ENCODE peak calls at places on chromosomes 7 and 10, in five cellular contexts. One of them, this sample, is unnamed.
A peak's percentile ranks its signal among the peaks of the same experiment; 100 is the strongest.

GRCh38 chr10:98251399-98251798 is 16.6 kb downstream of the LOXL4 start:
- DNase-seq in psoas muscle: no peak
- DNase-seq in ovary: no peak
- DNase-seq in PC-9: no peak
- DNase-seq in mammary epithelial cell: no peak
- DNase-seq in this sample: no peak

GRCh38 chr7:92729172-92729571 is 107.2 kb downstream of the CDK6 start:
- DNase-seq in psoas muscle: no peak
- DNase-seq in ovary: no peak
- DNase-seq in PC-9: no peak
- DNase-seq in mammary epithelial cell: no peak
- DNase-seq in this sample: no peak

GRCh38 chr7:2276107-2276506 is 34.1 kb downstream of the NUDT1 start:
- DNase-seq in psoas muscle: no peak
- DNase-seq in ovary: no peak
- DNase-seq in PC-9: peak; percentile 47
- DNase-seq in mammary epithelial cell: no peak
- DNase-seq in this sample: no peak

GRCh38 chr7:135970682-135971365 is 6.3 kb downstream of the MTPN start:
- DNase-seq in psoas muscle: no peak
- DNase-seq in ovary: no peak
- DNase-seq in PC-9: no peak
- DNase-seq in mammary epithelial cell: no peak
- DNase-seq in this sample: no peak

GRCh38 chr7:104945599-104945956 is 68.4 kb upstream of the KMT2E start:
- DNase-seq in psoas muscle: no peak
- DNase-seq in ovary: no peak
- DNase-seq in PC-9: no peak
- DNase-seq in mammary epithelial cell: no peak
- DNase-seq in this sample: no peak

GRCh38 chr7:111477462-111478225 is 84.6 kb downstream of the IMMP2L start:
- DNase-seq in psoas muscle: no peak
- DNase-seq in ovary: no peak
- DNase-seq in PC-9: no peak
- DNase-seq in mammary epithelial cell: no peak
- DNase-seq in this sample: no peak

GRCh38 chr10:79129361-79129997 is 60.7 kb downstream of the ZMIZ1 start:
- DNase-seq in psoas muscle: no peak
- DNase-seq in ovary: peak; percentile 71
- DNase-seq in PC-9: no peak
- DNase-seq in mammary epithelial cell: no peak
- DNase-seq in this sample: no peak

GRCh38 chr10:47435081-47435480 is 48.8 kb downstream of the ANXA8 start:
- DNase-seq in psoas muscle: no peak
- DNase-seq in ovary: no peak
- DNase-seq in PC-9: no peak
- DNase-seq in mammary epithelial cell: no peak
- DNase-seq in this sample: no peak

GRCh38 chr7:20554072-20554471 is 61.4 kb upstream of the ABCB5 start:
- DNase-seq in psoas muscle: no peak
- DNase-seq in ovary: no peak
- DNase-seq in PC-9: no peak
- DNase-seq in mammary epithelial cell: no peak
- DNase-seq in this sample: no peak

GRCh38 chr7:150927954-150928340 is 50.2 kb downstream of the KCNH2 start:
- DNase-seq in psoas muscle: no peak
- DNase-seq in ovary: no peak
- DNase-seq in PC-9: no peak
- DNase-seq in mammary epithelial cell: no peak
- DNase-seq in this sample: no peak
- TF ChIP-seq CTCF in psoas muscle: no peak
- TF ChIP-seq CTCF in ovary: no peak
- TF ChIP-seq CTCF in PC-9: no peak
- TF ChIP-seq CTCF in mammary epithelial cell: peak; percentile 43
- TF ChIP-seq CTCF in this sample: no peak

GRCh38 chr7:130886438-130887135 is 152.6 kb upstream of the KLF14 start:
- DNase-seq in psoas muscle: peak; percentile 80
- DNase-seq in ovary: no peak
- DNase-seq in PC-9: no peak
- DNase-seq in mammary epithelial cell: no peak
- DNase-seq in this sample: no peak

GRCh38 chr7:130890176-130891020 is 156.4 kb upstream of the KLF14 start:
- DNase-seq in psoas muscle: peak; percentile 69
- DNase-seq in ovary: no peak
- DNase-seq in PC-9: no peak
- DNase-seq in mammary epithelial cell: no peak
- DNase-seq in this sample: no peak

GRCh38 chr7:130888468-130888867 is 154.5 kb upstream of the KLF14 start:
- DNase-seq in psoas muscle: no peak
- DNase-seq in ovary: no peak
- DNase-seq in PC-9: no peak
- DNase-seq in mammary epithelial cell: no peak
- DNase-seq in this sample: no peak

GRCh38 chr7:130887182-130888016 is 153.4 kb upstream of the KLF14 start:
- DNase-seq in psoas muscle: peak; percentile 81
- DNase-seq in ovary: no peak
- DNase-seq in PC-9: peak; percentile 90
- DNase-seq in mammary epithelial cell: peak; percentile 83
- DNase-seq in this sample: no peak

GRCh38 chr7:130888017-130888371 is 154.0 kb upstream of the KLF14 start:
- DNase-seq in psoas muscle: no peak
- DNase-seq in ovary: no peak
- DNase-seq in PC-9: no peak
- DNase-seq in mammary epithelial cell: no peak
- DNase-seq in this sample: no peak
- H3K4me1 ChIP-seq in psoas muscle: peaks cover 87% of the 10 kb centered on the region
- H3K4me1 ChIP-seq in ovary: peaks cover 9% of the 10 kb centered on the region
- H3K4me1 ChIP-seq in PC-9: peaks cover 91% of the 10 kb centered on the region
- H3K4me1 ChIP-seq in mammary epithelial cell: peaks cover 72% of the 10 kb centered on the region
- H3K4me1 ChIP-seq in this sample: peaks cover 18% of the 10 kb centered on the region

GRCh38 chr10:18140957-18141888 is 999 bp downstream of the CACNB2 start:
- DNase-seq in psoas muscle: no peak
- DNase-seq in ovary: peak; percentile 63
- DNase-seq in PC-9: no peak
- DNase-seq in mammary epithelial cell: peak; percentile 17
- DNase-seq in this sample: peak; percentile 29

GRCh38 chr10:18142151-18142550 is 1.9 kb downstream of the CACNB2 start:
- DNase-seq in psoas muscle: no peak
- DNase-seq in ovary: no peak
- DNase-seq in PC-9: no peak
- DNase-seq in mammary epithelial cell: no peak
- DNase-seq in this sample: no peak

GRCh38 chr10:18145652-18146051 is 5.4 kb downstream of the CACNB2 start:
- DNase-seq in psoas muscle: no peak
- DNase-seq in ovary: no peak
- DNase-seq in PC-9: no peak
- DNase-seq in mammary epithelial cell: no peak
- DNase-seq in this sample: no peak

GRCh38 chr10:18149401-18149800 is 9.2 kb downstream of the CACNB2 start:
- DNase-seq in psoas muscle: no peak
- DNase-seq in ovary: no peak
- DNase-seq in PC-9: no peak
- DNase-seq in mammary epithelial cell: no peak
- DNase-seq in this sample: no peak

GRCh38 chr10:18144928-18145327 is 4.7 kb downstream of the CACNB2 start:
- DNase-seq in psoas muscle: no peak
- DNase-seq in ovary: peak; percentile 58
- DNase-seq in PC-9: no peak
- DNase-seq in mammary epithelial cell: no peak
- DNase-seq in this sample: peak; percentile 41
- H3K27ac ChIP-seq in psoas muscle: no peak overlapping the region
- H3K27ac ChIP-seq in ovary: no peak overlapping the region
- H3K27ac ChIP-seq in PC-9: no peak overlapping the region
- H3K27ac ChIP-seq in mammary epithelial cell: no peak overlapping the region
- H3K27ac ChIP-seq in this sample: no peak overlapping the region

GRCh38 chr10:6143128-6143527 is 54.3 kb downstream of the RBM17 start:
- DNase-seq in psoas muscle: no peak
- DNase-seq in ovary: no peak
- DNase-seq in PC-9: no peak
- DNase-seq in mammary epithelial cell: no peak
- DNase-seq in this sample: no peak
- TF ChIP-seq CTCF in psoas muscle: no peak
- TF ChIP-seq CTCF in ovary: no peak
- TF ChIP-seq CTCF in PC-9: no peak
- TF ChIP-seq CTCF in mammary epithelial cell: no peak
- TF ChIP-seq CTCF in this sample: no peak

GRCh38 chr10:33293531-33294170 is 40.8 kb downstream of the NRP1 start:
- DNase-seq in psoas muscle: no peak
- DNase-seq in ovary: no peak
- DNase-seq in PC-9: no peak
- DNase-seq in mammary epithelial cell: no peak
- DNase-seq in this sample: no peak

GRCh38 chr10:33293081-33293480 is 41.4 kb downstream of the NRP1 start:
- DNase-seq in psoas muscle: no peak
- DNase-seq in ovary: no peak
- DNase-seq in PC-9: no peak
- DNase-seq in mammary epithelial cell: no peak
- DNase-seq in this sample: no peak

GRCh38 chr10:33298110-33298509 is 36.4 kb downstream of the NRP1 start:
- DNase-seq in psoas muscle: no peak
- DNase-seq in ovary: no peak
- DNase-seq in PC-9: no peak
- DNase-seq in mammary epithelial cell: no peak
- DNase-seq in this sample: no peak

GRCh38 chr10:33298893-33299292 is 35.6 kb downstream of the NRP1 start:
- DNase-seq in psoas muscle: no peak
- DNase-seq in ovary: no peak
- DNase-seq in PC-9: no peak
- DNase-seq in mammary epithelial cell: no peak
- DNase-seq in this sample: no peak

DNA sequence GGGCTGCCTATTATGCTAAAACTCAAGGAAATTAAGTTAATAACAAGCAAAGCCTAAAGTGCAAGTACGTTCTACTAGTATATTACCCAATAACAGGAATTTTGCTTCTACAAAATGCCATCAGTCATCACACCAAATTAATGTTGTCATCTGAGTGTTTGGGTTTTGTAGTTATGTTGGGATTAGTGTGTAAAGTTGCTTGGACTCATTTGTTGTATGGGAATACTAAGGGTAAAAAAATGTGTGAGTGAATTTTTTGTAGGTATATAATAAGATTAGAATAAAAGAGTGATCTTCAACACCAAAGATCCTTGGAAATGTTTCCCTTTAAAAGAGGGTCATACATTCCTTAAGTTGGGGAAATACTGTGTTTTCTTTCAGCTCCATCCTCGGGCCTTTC is 38.6 kb downstream of the NRP1 start:
- DNase-seq in psoas muscle: no peak
- DNase-seq in ovary: no peak
- DNase-seq in PC-9: no peak
- DNase-seq in mammary epithelial cell: no peak
- DNase-seq in this sample: no peak
- H3K4me1 ChIP-seq in psoas muscle: peaks cover 56% of the 10 kb centered on the region
- H3K4me1 ChIP-seq in ovary: peaks cover 21% of the 10 kb centered on the region
- H3K4me1 ChIP-seq in PC-9: peaks cover 31% of the 10 kb centered on the region
- H3K4me1 ChIP-seq in mammary epithelial cell: peaks cover 17% of the 10 kb centered on the region
- H3K4me1 ChIP-seq in this sample: no peaks in the 10 kb centered on the region

GRCh38 chr7:130314305-130314704 is 21.3 kb downstream of the CPA4 start:
- DNase-seq in psoas muscle: no peak
- DNase-seq in ovary: no peak
- DNase-seq in PC-9: no peak
- DNase-seq in mammary epithelial cell: no peak
- DNase-seq in this sample: no peak

GRCh38 chr7:130305677-130306076 is 12.7 kb downstream of the CPA4 start:
- DNase-seq in psoas muscle: no peak
- DNase-seq in ovary: no peak
- DNase-seq in PC-9: no peak
- DNase-seq in mammary epithelial cell: no peak
- DNase-seq in this sample: no peak

GRCh38 chr7:130309986-130310385 is 17.0 kb downstream of the CPA4 start:
- DNase-seq in psoas muscle: no peak
- DNase-seq in ovary: no peak
- DNase-seq in PC-9: no peak
- DNase-seq in mammary epithelial cell: no peak
- DNase-seq in this sample: no peak
- H3K27ac ChIP-seq in psoas muscle: no peak overlapping the region
- H3K27ac ChIP-seq in ovary: no peak overlapping the region
- H3K27ac ChIP-seq in PC-9: no peak overlapping the region
- H3K27ac ChIP-seq in mammary epithelial cell: no peak overlapping the region
- H3K27ac ChIP-seq in this sample: no peak overlapping the region

DNA sequence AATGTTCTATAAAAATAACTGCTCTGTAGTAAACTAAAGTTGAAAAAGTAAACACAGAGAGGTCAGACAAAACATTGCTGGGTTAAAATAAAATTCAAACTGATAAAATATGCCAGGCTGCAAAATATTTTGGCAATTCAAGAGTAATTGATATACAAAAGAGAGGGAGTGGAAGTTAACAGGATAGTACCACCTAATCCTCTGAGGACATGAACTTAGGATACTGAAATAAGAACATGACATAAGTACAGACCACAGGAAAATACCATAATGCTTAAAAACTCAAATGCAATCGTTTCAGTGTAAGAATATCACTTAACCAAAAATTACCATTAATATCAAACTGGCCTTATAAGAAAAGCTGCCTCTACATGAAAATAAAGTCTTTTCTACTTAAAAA is 37.6 kb upstream of the GPR22 start:
- DNase-seq in psoas muscle: no peak
- DNase-seq in ovary: no peak
- DNase-seq in PC-9: no peak
- DNase-seq in mammary epithelial cell: no peak
- DNase-seq in this sample: no peak
- TF ChIP-seq CTCF in psoas muscle: no peak
- TF ChIP-seq CTCF in ovary: no peak
- TF ChIP-seq CTCF in PC-9: no peak
- TF ChIP-seq CTCF in mammary epithelial cell: no peak
- TF ChIP-seq CTCF in this sample: no peak